ENCODE peak calls at places on chromosomes 3 and 15, in four cellular contexts. One of them, this sample, is unnamed.

GRCh38 chr15:88932271-88932874 is 19.2 kb upstream of the MFGE8 start:
- DNase-seq in Caco-2: peak; percentile 51
- DNase-seq in mammary epithelial cell: peak; percentile 19
- DNase-seq in mucosa of descending colon: no peak
- DNase-seq in this sample: peak; percentile 34

GRCh38 chr15:39132071-39132470 is 448.8 kb upstream of the THBS1 start:
- DNase-seq in mammary epithelial cell: no peak
- DNase-seq in mucosa of descending colon: no peak
- DNase-seq in Caco-2: no peak
- DNase-seq in this sample: peak; percentile 27

GRCh38 chr3:36957862-36958686 is 13.2 kb upstream of the TRANK1 start:
- DNase-seq in Caco-2: no peak
- DNase-seq in mammary epithelial cell: peak; percentile 95
- DNase-seq in mucosa of descending colon: no peak
- DNase-seq in this sample: peak; percentile 71

GRCh38 chr3:64988188-64988587 is 300.4 kb upstream of the ADAMTS9 start:
- DNase-seq in mammary epithelial cell: peak; percentile 70
- DNase-seq in Caco-2: no peak
- DNase-seq in mucosa of descending colon: no peak
- DNase-seq in this sample: peak; percentile 32

GRCh38 chr15:79371581-79371980 is 60.6 kb upstream of the MINAR1 start:
- DNase-seq in Caco-2: no peak
- DNase-seq in mammary epithelial cell: no peak
- DNase-seq in mucosa of descending colon: no peak
- DNase-seq in this sample: no peak

GRCh38 chr3:176919836-176920760 is 277.2 kb downstream of the TBL1XR1 start:
- DNase-seq in Caco-2: no peak
- DNase-seq in mammary epithelial cell: peak; percentile 53
- DNase-seq in mucosa of descending colon: peak; percentile 22
- DNase-seq in this sample: peak; percentile 56

GRCh38 chr15:52699457-52699856 is 20.3 kb upstream of the ATOSA start:
- DNase-seq in mammary epithelial cell: no peak
- DNase-seq in Caco-2: no peak
- DNase-seq in mucosa of descending colon: no peak
- DNase-seq in this sample: no peak

GRCh38 chr3:129829640-129830039 is 63.9 kb downstream of the TMCC1 start:
- DNase-seq in mucosa of descending colon: peak; percentile 58
- DNase-seq in Caco-2: peak; percentile 56
- DNase-seq in mammary epithelial cell: peak; percentile 79
- DNase-seq in this sample: peak; percentile 90

GRCh38 chr3:46866720-46867549 is 3.7 kb upstream of the MYL3 start:
- DNase-seq in mucosa of descending colon: peak; percentile 90
- DNase-seq in Caco-2: peak; percentile 80
- DNase-seq in mammary epithelial cell: peak; percentile 22
- DNase-seq in this sample: peak; percentile 53

GRCh38 chr3:25856902-25857518 is 67.1 kb downstream of the OXSM start:
- DNase-seq in Caco-2: peak; percentile 31
- DNase-seq in mammary epithelial cell: peak; percentile 12
- DNase-seq in mucosa of descending colon: peak; percentile 40
- DNase-seq in this sample: peak; percentile 62

GRCh38 chr3:168881804-168882203 is 781.7 kb downstream of the MECOM start:
- DNase-seq in Caco-2: no peak
- DNase-seq in mammary epithelial cell: no peak
- DNase-seq in mucosa of descending colon: no peak
- DNase-seq in this sample: no peak

GRCh38 chr15:96067677-96068076 is 262.8 kb upstream of the NR2F2 start:
- DNase-seq in mucosa of descending colon: no peak
- DNase-seq in Caco-2: no peak
- DNase-seq in mammary epithelial cell: no peak
- DNase-seq in this sample: no peak

GRCh38 chr3:133548090-133548489 is 25.4 kb upstream of the CDV3 start:
- DNase-seq in mucosa of descending colon: no peak
- DNase-seq in mammary epithelial cell: no peak
- DNase-seq in Caco-2: no peak
- DNase-seq in this sample: peak; percentile 48

GRCh38 chr3:877001-877400 is 215.8 kb upstream of the CNTN6 start:
- DNase-seq in mammary epithelial cell: no peak
- DNase-seq in Caco-2: no peak
- DNase-seq in mucosa of descending colon: no peak
- DNase-seq in this sample: no peak

GRCh38 chr3:133862161-133862560 is 33.5 kb downstream of the RAB6B start:
- DNase-seq in Caco-2: no peak
- DNase-seq in mucosa of descending colon: no peak
- DNase-seq in mammary epithelial cell: no peak
- DNase-seq in this sample: no peak

GRCh38 chr15:69138963-69139362 is 21.5 kb upstream of the GLCE start:
- DNase-seq in mucosa of descending colon: no peak
- DNase-seq in mammary epithelial cell: no peak
- DNase-seq in Caco-2: no peak
- DNase-seq in this sample: no peak

GRCh38 chr15:68209272-68209671 is 4.1 kb upstream of the CALML4 start:
- DNase-seq in mucosa of descending colon: no peak
- DNase-seq in Caco-2: no peak
- DNase-seq in mammary epithelial cell: no peak
- DNase-seq in this sample: no peak

GRCh38 chr3:52788890-52789745 is 5.5 kb upstream of the ITIH3 start:
- DNase-seq in mammary epithelial cell: no peak
- DNase-seq in Caco-2: no peak
- DNase-seq in mucosa of descending colon: no peak
- DNase-seq in this sample: no peak

GRCh38 chr3:193824365-193824764 is 231.4 kb downstream of the OPA1 start:
- DNase-seq in mucosa of descending colon: no peak
- DNase-seq in Caco-2: no peak
- DNase-seq in mammary epithelial cell: no peak
- DNase-seq in this sample: no peak

GRCh38 chr3:143222981-143223380 is 103.4 kb downstream of the CHST2 start:
- DNase-seq in mammary epithelial cell: no peak
- DNase-seq in mucosa of descending colon: no peak
- DNase-seq in Caco-2: no peak
- DNase-seq in this sample: no peak

GRCh38 chr3:184896336-184896735 is 84.4 kb downstream of the VPS8 start:
- DNase-seq in mucosa of descending colon: no peak
- DNase-seq in mammary epithelial cell: no peak
- DNase-seq in Caco-2: no peak
- DNase-seq in this sample: no peak

GRCh38 chr3:112767777-112768176 is 78.9 kb downstream of the CD200R1L start:
- DNase-seq in Caco-2: no peak
- DNase-seq in mucosa of descending colon: no peak
- DNase-seq in mammary epithelial cell: no peak
- DNase-seq in this sample: no peak

GRCh38 chr3:130687327-130687726 is 59.3 kb downstream of the PIK3R4 start:
- DNase-seq in mammary epithelial cell: no peak
- DNase-seq in Caco-2: no peak
- DNase-seq in mucosa of descending colon: no peak
- DNase-seq in this sample: no peak

GRCh38 chr15:73936181-73936580 is 9.9 kb downstream of the LOXL1 start:
- DNase-seq in Caco-2: no peak
- DNase-seq in mucosa of descending colon: no peak
- DNase-seq in mammary epithelial cell: peak; percentile 75
- DNase-seq in this sample: peak; percentile 47

GRCh38 chr3:55690746-55691540 is 203.8 kb upstream of the WNT5A start:
- DNase-seq in mammary epithelial cell: no peak
- DNase-seq in Caco-2: no peak
- DNase-seq in mucosa of descending colon: no peak
- DNase-seq in this sample: no peak

GRCh38 chr3:50570508-50571279 is 1.4 kb downstream of the HEMK1 start:
- DNase-seq in mucosa of descending colon: no peak
- DNase-seq in mammary epithelial cell: no peak
- DNase-seq in Caco-2: no peak
- DNase-seq in this sample: no peak

GRCh38 chr3:46544771-46545503 is 21.2 kb downstream of the LRRC2 start:
- DNase-seq in Caco-2: no peak
- DNase-seq in mammary epithelial cell: peak; percentile 33
- DNase-seq in mucosa of descending colon: no peak
- DNase-seq in this sample: no peak

GRCh38 chr15:70264738-70265465 is 167.2 kb upstream of the TLE3 start:
- DNase-seq in Caco-2: no peak
- DNase-seq in mucosa of descending colon: no peak
- DNase-seq in mammary epithelial cell: no peak
- DNase-seq in this sample: no peak

GRCh38 chr15:22950211-22950990 is 29.8 kb downstream of the CYFIP1 start:
- DNase-seq in mucosa of descending colon: no peak
- DNase-seq in Caco-2: no peak
- DNase-seq in mammary epithelial cell: no peak
- DNase-seq in this sample: peak; percentile 21

GRCh38 chr3:196639517-196640500 is at the start of gene NRROS:
- DNase-seq in Caco-2: peak; percentile 55
- DNase-seq in mucosa of descending colon: peak; percentile 69
- DNase-seq in mammary epithelial cell: peak; percentile 16
- DNase-seq in this sample: peak; percentile 47

GRCh38 chr3:110436209-110436608 is 635.4 kb upstream of the NECTIN3 start:
- DNase-seq in mucosa of descending colon: no peak
- DNase-seq in Caco-2: no peak
- DNase-seq in mammary epithelial cell: no peak
- DNase-seq in this sample: no peak
- TF ChIP-seq CTCF in mucosa of descending colon: no peak
- TF ChIP-seq CTCF in Caco-2: no peak
- TF ChIP-seq CTCF in mammary epithelial cell: no peak
- TF ChIP-seq CTCF in this sample: no peak

DNA sequence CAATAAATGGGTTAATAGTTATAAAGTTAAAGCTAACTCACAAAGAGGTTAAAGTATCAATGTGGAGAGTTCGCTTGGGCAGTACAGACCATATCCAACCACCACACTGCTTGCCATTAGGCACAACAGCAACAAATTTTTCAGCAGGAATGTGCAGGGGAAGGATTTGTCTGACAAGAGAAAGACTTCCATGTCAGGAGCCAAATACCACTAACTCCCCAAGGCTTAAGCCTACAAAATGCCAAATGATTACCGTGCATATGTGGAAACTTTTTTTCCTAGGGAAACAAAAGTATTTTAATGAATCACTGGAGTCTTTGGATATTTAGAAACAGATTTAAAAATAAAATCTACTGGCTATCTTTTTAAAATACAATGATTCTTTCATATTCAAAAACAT is 8.1 kb downstream of the VGLL3 start:
- DNase-seq in mammary epithelial cell: no peak
- DNase-seq in Caco-2: no peak
- DNase-seq in mucosa of descending colon: no peak
- DNase-seq in this sample: peak; percentile 91
- H3K4me3 ChIP-seq in mammary epithelial cell: no peak overlapping the region
- H3K4me3 ChIP-seq in Caco-2: no peak overlapping the region
- H3K4me3 ChIP-seq in mucosa of descending colon: no peak overlapping the region
- H3K4me3 ChIP-seq in this sample: no peak overlapping the region

GRCh38 chr3:139202959-139203349 is 140.9 kb upstream of the MRPS22 start:
- DNase-seq in Caco-2: no peak
- DNase-seq in mammary epithelial cell: no peak
- DNase-seq in mucosa of descending colon: no peak
- DNase-seq in this sample: no peak

GRCh38 chr3:139201446-139202225 is 142.2 kb upstream of the MRPS22 start:
- DNase-seq in Caco-2: no peak
- DNase-seq in mammary epithelial cell: no peak
- DNase-seq in mucosa of descending colon: no peak
- DNase-seq in this sample: no peak

GRCh38 chr3:139203752-139204151 is 140.1 kb upstream of the MRPS22 start:
- DNase-seq in mucosa of descending colon: no peak
- DNase-seq in Caco-2: no peak
- DNase-seq in mammary epithelial cell: no peak
- DNase-seq in this sample: no peak

GRCh38 chr3:139204756-139205155 is 139.1 kb upstream of the MRPS22 start:
- DNase-seq in mucosa of descending colon: no peak
- DNase-seq in mammary epithelial cell: peak; percentile 52
- DNase-seq in Caco-2: no peak
- DNase-seq in this sample: peak; percentile 29

GRCh38 chr3:139202226-139202958 is 141.4 kb upstream of the MRPS22 start:
- DNase-seq in mucosa of descending colon: peak; percentile 82
- DNase-seq in Caco-2: peak; percentile 68
- DNase-seq in mammary epithelial cell: peak; percentile 53
- DNase-seq in this sample: no peak
- TF ChIP-seq CTCF in mucosa of descending colon: peak; percentile 36
- TF ChIP-seq CTCF in Caco-2: peak; percentile 65
- TF ChIP-seq CTCF in mammary epithelial cell: peak; percentile 16
- TF ChIP-seq CTCF in this sample: no peak

GRCh38 chr3:49236226-49236625 is 40.8 kb downstream of the C3orf62 start:
- DNase-seq in mammary epithelial cell: no peak
- DNase-seq in Caco-2: no peak
- DNase-seq in mucosa of descending colon: no peak
- DNase-seq in this sample: no peak

GRCh38 chr3:49237344-49237743 is 39.7 kb downstream of the C3orf62 start:
- DNase-seq in Caco-2: no peak
- DNase-seq in mammary epithelial cell: no peak
- DNase-seq in mucosa of descending colon: no peak
- DNase-seq in this sample: no peak

GRCh38 chr3:49238274-49239127 is 38.5 kb downstream of the C3orf62 start:
- DNase-seq in Caco-2: peak; percentile 48
- DNase-seq in mucosa of descending colon: peak; percentile 42
- DNase-seq in mammary epithelial cell: peak; percentile 86
- DNase-seq in this sample: peak; percentile 76
- H3K4me3 ChIP-seq in Caco-2: no peak overlapping the region
- H3K4me3 ChIP-seq in mucosa of descending colon: no peak overlapping the region
- H3K4me3 ChIP-seq in mammary epithelial cell: no peak overlapping the region
- H3K4me3 ChIP-seq in this sample: no peak overlapping the region

DNA sequence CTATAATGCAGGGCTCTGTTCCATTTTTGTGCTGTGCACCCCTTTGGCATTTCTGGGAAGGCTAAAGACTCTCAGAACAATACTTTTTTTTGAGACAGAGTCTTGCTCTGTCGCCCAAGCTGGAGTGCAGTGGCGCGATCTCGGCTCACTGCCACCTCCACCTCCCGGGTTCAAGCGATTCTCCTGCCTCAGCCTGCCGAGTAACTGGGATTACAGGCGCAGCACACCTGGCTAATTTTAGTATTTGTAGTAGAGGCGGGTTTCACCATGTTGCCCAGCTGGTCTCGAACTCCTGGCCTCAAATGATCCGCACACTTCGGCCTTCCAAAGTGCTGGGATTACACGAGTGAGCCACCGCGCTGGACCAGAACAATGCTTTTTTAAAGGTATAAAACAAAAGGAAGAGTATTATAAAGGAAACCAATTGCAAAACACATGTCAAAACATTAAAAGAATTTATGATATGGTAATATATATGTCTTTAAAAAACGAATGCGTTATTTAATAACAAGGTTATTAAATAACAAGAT is 999 bp downstream of the SQOR start:
- DNase-seq in Caco-2: no peak
- DNase-seq in mammary epithelial cell: no peak
- DNase-seq in mucosa of descending colon: peak; percentile 48
- DNase-seq in this sample: no peak
- TF ChIP-seq CTCF in Caco-2: no peak
- TF ChIP-seq CTCF in mammary epithelial cell: no peak
- TF ChIP-seq CTCF in mucosa of descending colon: no peak
- TF ChIP-seq CTCF in this sample: no peak

This sample was measured in fibroblast of mammary gland.